ENCODE peak calls at places on chromosomes 5 and 9, in four cellular contexts. Z is stomach, X is spleen, I is sigmoid colon. T is an unnamed sample.

GRCh38 chr5:81779125-81779934 is 28.4 kb upstream of the SSBP2 start:
- DNase-seq in I (peak), Z (peak), X (peak), T (peak)

GRCh38 chr9:34656992-34657391 is 5.0 kb downstream of the IL11RA start:
- DNase-seq in I (no peak), Z (no peak), X (no peak), T (no peak)

GRCh38 chr9:121779381-121780117 is 128.1 kb downstream of the DAB2IP start:
- DNase-seq in Z (no peak), I (peak), X (no peak), T (no peak)

GRCh38 chr5:107868994-107869393 is 198.3 kb upstream of the EFNA5 start:
- DNase-seq in X (no peak), I (no peak), Z (no peak), T (no peak)

GRCh38 chr5:128276537-128277216 is 193.1 kb downstream of the SLC12A2 start:
- DNase-seq in Z (no peak), I (no peak), X (no peak), T (no peak)

GRCh38 chr9:72960446-72960845 is 7.6 kb upstream of the ALDH1A1 start:
- DNase-seq in X (no peak), I (no peak), Z (no peak), T (no peak)

GRCh38 chr9:121267689-121268597 is at the start of gene GSN:
- DNase-seq in Z (peak), I (peak), X (peak), T (peak)

GRCh38 chr5:61587120-61587519 is 255.1 kb downstream of the ZSWIM6 start:
- DNase-seq in Z (no peak), X (no peak), I (no peak), T (no peak)

GRCh38 chr5:36403601-36404311 is 102.1 kb upstream of the RANBP3L start:
- DNase-seq in Z (no peak), I (peak), X (no peak), T (no peak)

GRCh38 chr9:120878188-120879130 is 1.5 kb upstream of the PHF19 start:
- DNase-seq in X (no peak), Z (no peak), I (no peak), T (no peak)

GRCh38 chr9:90024823-90025222 is 420.0 kb downstream of the GADD45G start:
- DNase-seq in Z (no peak), I (no peak), X (peak), T (no peak)

GRCh38 chr5:32909207-32909606 is 198.1 kb downstream of the NPR3 start:
- DNase-seq in X (no peak), Z (no peak), I (no peak), T (no peak)

GRCh38 chr5:23466401-23466886 is 41.0 kb upstream of the PRDM9 start:
- DNase-seq in I (no peak), X (no peak), Z (no peak), T (no peak)

GRCh38 chr9:21685502-21685901 is 116.9 kb upstream of the MTAP start:
- DNase-seq in I (no peak), X (no peak), Z (no peak), T (no peak)

GRCh38 chr9:21684231-21684630 is 118.2 kb upstream of the MTAP start:
- DNase-seq in X (no peak), I (no peak), Z (no peak), T (no peak)

GRCh38 chr9:21683484-21684175 is 118.8 kb upstream of the MTAP start:
- DNase-seq in X (no peak), Z (no peak), I (no peak), T (no peak)

GRCh38 chr9:21686738-21687137 is 115.7 kb upstream of the MTAP start:
- DNase-seq in X (no peak), Z (no peak), I (no peak), T (no peak)

GRCh38 chr9:21684831-21685362 is 117.5 kb upstream of the MTAP start:
- DNase-seq in Z (peak), X (no peak), I (no peak), T (peak)
- TF ChIP-seq POLR2A in Z (no peak), X (no peak), I (no peak), T (no peak)

GRCh38 chr5:34905564-34905963 is 9.7 kb downstream of the RAD1 start:
- DNase-seq in X (no peak), I (no peak), Z (no peak), T (no peak)
- TF ChIP-seq CTCF in X (no peak), I (no peak), Z (no peak), T (no peak)

GRCh38 chr5:150156540-150156939 is 895 bp upstream of the PDGFRB start:
- DNase-seq in I (no peak), X (no peak), Z (no peak), T (no peak)

GRCh38 chr5:150153957-150154617 is 1.6 kb downstream of the PDGFRB start:
- DNase-seq in X (no peak), Z (no peak), I (no peak), T (no peak)

GRCh38 chr5:150154618-150155134 is 969 bp downstream of the PDGFRB start:
- DNase-seq in Z (no peak), X (no peak), I (no peak), T (no peak)

GRCh38 chr5:150156033-150156381 is 362 bp upstream of the PDGFRB start:
- DNase-seq in Z (no peak), X (no peak), I (no peak), T (no peak)

DNA sequence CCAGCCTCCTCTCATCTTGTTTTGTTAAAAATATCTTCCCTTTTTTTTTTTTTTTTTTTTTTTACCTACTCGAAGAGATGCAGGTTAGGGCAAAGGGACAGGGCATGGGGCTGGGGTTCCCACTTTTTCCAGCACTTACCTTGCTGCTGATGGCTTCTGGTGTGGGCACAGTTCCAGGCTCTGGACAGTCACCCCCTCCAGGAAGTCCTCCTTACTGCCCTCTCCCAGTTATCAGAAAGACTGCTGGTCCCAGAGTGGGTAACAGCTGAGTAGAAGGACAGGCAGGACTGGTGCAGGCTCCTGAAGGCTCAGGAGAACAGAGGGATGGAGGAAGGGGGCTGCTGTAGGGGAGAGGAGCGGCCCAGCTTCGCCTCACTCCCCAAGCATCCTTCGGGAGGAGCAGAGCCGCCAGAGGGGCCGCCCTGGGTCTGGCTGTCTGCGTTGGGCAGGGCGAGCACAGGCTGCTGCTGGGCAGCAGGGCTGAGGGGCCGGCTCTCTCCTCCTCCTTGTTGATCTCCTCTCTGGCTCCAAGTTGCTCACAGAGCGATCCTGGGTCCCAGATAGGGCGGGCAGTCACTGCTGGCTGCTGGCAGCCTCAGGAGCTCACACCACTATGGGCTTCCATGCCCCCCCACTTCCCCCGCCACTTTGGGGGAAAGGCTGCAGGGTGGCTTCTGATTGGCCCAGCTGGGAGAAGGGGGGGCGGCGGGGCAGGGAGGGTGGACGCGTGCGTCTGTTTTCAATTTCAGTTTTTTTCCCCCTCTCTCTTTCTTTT is at the start of gene PDGFRB:
- DNase-seq in I (peak), Z (peak), X (peak), T (peak)
- TF ChIP-seq POLR2AphosphoS5 in I (peak), Z (peak), X (peak), T (peak)

GRCh38 chr9:136363106-136363605 is 388 bp downstream of the DNLZ start:
- DNase-seq in Z (peak), I (peak), X (peak), T (peak)
- TF ChIP-seq POLR2A in Z (no peak), I (peak), X (peak), T (peak)

DNA sequence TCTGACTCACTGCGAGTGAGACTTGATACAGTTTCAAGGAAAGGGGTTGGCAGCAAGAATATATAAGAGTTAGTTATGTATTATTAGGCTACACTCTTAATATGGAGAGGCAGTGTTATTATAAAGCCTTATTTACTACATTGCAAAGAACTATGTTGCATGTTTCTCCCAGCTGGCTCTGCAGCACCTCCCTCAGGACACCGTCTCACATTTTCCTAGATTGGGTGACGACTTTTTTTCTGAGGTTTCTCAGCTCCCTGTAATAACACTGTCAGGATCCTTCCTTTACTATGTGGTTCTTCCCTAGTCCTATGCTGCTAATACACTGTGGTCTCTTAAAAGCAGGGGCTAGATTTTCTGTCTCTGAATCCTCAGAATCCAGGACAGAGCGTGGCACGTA is 153.7 kb downstream of the INSYN2B start:
- DNase-seq in Z (no peak), I (no peak), X (no peak), T (no peak)
- TF ChIP-seq CTCF in Z (no peak), I (no peak), X (no peak), T (no peak)

GRCh38 chr5:142202282-142202681 is 93.7 kb downstream of the NDFIP1 start:
- DNase-seq in Z (no peak), I (no peak), X (no peak), T (no peak)

GRCh38 chr5:142204219-142204618 is 95.6 kb downstream of the NDFIP1 start:
- DNase-seq in Z (no peak), X (no peak), I (no peak), T (no peak)

GRCh38 chr5:142199388-142199787 is 90.8 kb downstream of the NDFIP1 start:
- DNase-seq in I (no peak), X (no peak), Z (no peak), T (no peak)

GRCh38 chr5:142200387-142200786 is 91.8 kb downstream of the NDFIP1 start:
- DNase-seq in Z (no peak), I (no peak), X (no peak), T (no peak)

DNA sequence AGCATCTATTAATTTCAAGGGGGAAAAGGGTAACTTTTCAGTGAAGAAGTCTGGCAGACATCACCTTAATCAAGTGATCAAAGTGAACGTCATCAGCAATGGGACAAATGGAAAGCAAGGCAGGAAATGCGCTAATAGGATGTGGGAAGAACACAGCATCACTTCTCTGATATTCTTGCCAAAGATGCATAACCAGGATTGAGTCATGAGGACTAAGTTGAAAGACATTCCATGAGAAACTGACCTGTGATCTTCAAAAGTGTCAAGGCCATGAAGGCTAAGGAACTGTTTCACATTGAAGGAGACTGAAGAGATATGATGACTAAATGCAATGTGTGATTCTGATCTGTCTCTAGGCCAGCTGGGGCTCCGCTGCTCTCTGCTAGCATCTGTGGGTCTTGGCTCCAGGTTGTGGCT is 92.9 kb downstream of the NDFIP1 start:
- DNase-seq in X (no peak), I (no peak), Z (no peak), T (no peak)
- TF ChIP-seq POLR2AphosphoS5 in X (no peak), I (no peak), Z (no peak), T (no peak)

DNA sequence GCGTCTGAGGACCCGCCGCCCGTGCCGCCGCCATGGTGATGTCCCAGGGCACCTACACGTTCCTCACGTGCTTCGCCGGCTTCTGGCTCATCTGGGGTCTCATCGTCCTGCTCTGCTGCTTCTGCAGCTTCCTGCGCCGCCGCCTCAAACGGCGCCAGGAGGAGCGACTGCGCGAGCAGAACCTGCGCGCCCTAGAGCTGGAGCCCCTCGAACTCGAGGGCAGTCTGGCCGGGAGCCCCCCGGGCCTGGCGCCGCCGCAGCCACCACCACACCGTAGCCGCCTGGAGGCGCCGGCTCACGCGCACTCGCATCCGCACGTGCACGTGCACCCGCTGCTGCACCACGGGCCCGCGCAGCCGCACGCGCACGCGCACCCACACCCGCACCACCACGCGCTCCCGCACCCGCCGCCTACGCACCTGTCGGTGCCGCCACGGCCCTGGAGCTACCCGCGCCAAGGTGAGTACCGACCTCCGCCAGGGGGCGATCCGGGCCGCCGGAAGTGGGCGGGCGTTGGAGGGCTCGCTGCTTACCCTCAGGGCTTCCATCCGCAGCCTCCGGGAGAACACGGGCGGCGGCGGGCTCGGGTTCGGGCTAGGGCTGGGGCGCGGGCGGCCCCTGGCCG is 8.5 kb downstream of the PRR7 start:
- DNase-seq in X (peak), Z (peak), I (peak), T (peak)
- TF ChIP-seq POLR2A in X (peak), Z (no peak), I (no peak), T (peak)

T was measured in prostate gland.